ENCODE peak calls at places on chromosome 9, in eight cellular contexts. D, F, C, E, L, K, M and H are unnamed samples.

GRCh38 chr9:26935847-26936246 is 11.2 kb downstream of the PLAA start:
- DNase-seq in K (no peak), D (no peak), F (no peak), M (no peak), E (no peak), C (no peak), L (no peak), H (no peak)

GRCh38 chr9:78408388-78408787 is 111.5 kb downstream of the PSAT1 start:
- DNase-seq in C (no peak), D (no peak), M (no peak), K (no peak), L (no peak), E (no peak), F (no peak), H (no peak)

GRCh38 chr9:103041961-103042360 is 46.8 kb downstream of the CYLC2 start:
- DNase-seq in C (no peak), M (no peak), D (no peak), F (no peak), L (no peak), K (no peak), E (no peak), H (no peak)

GRCh38 chr9:32942755-32943460 is 58.5 kb downstream of the APTX start:
- DNase-seq in E (no peak), D (no peak), F (no peak), K (no peak), L (no peak), M (no peak), C (no peak), H (no peak)

GRCh38 chr9:134666208-134666607 is 24.6 kb downstream of the COL5A1 start:
- DNase-seq in L (no peak), K (no peak), M (no peak), E (no peak), F (no peak), C (no peak), D (no peak), H (no peak)

GRCh38 chr9:2818486-2819121 is 25.3 kb downstream of the PUM3 start:
- DNase-seq in L (no peak), F (no peak), K (no peak), M (no peak), E (no peak), C (peak; percentile 75), D (no peak), H (peak; percentile 20)

GRCh38 chr9:38272710-38273109 is 119.8 kb upstream of the ALDH1B1 start:
- DNase-seq in D (no peak), E (no peak), K (no peak), C (no peak), M (no peak), L (no peak), F (no peak), H (no peak)

GRCh38 chr9:127578952-127579853 is 32.9 kb upstream of the STXBP1 start:
- DNase-seq in L (peak; percentile 68), D (no peak), F (peak; percentile 57), C (peak; percentile 95), K (peak; percentile 94), E (peak; percentile 17), M (peak; percentile 62), H (peak; percentile 96)

GRCh38 chr9:89712285-89712684 is 107.5 kb downstream of the GADD45G start:
- DNase-seq in L (no peak), D (no peak), F (no peak), M (no peak), C (no peak), E (no peak), K (no peak), H (no peak)

GRCh38 chr9:99962685-99963261 is 56.3 kb downstream of the STX17 start:
- DNase-seq in E (no peak), M (no peak), F (no peak), L (no peak), D (no peak), C (peak; percentile 71), K (no peak), H (no peak)

GRCh38 chr9:24258626-24259025 is 287.1 kb downstream of the IZUMO3 start:
- DNase-seq in C (no peak), F (no peak), D (no peak), M (no peak), E (no peak), L (no peak), K (no peak), H (no peak)

GRCh38 chr9:5425006-5425628 is 12.6 kb downstream of the PLGRKT start:
- DNase-seq in M (no peak), C (peak; percentile 39), F (no peak), L (no peak), E (peak; percentile 8), K (no peak), D (no peak), H (peak; percentile 56)

GRCh38 chr9:127589955-127590370 is 22.1 kb upstream of the STXBP1 start:
- DNase-seq in L (no peak), C (peak; percentile 65), E (peak; percentile 72), D (no peak), F (no peak), M (no peak), K (no peak), H (peak; percentile 71)

GRCh38 chr9:750264-750967 is 91.1 kb upstream of the DMRT1 start:
- DNase-seq in E (no peak), K (no peak), L (no peak), C (no peak), F (no peak), M (no peak), D (no peak), H (no peak)